ENCODE peak calls at places on chromosomes 13 and 19, in ten cellular contexts. Q is Peyer's patch, U is kidney, J is caudate nucleus, N is coronary artery, V is dorsolateral prefrontal cortex, G is IMR-90, E is epithelial cell of prostate, D is K562, B is tibial artery. M is an unnamed sample.

GRCh38 chr19:56113071-56113632 is 7.9 kb downstream of the ZNF787 start:
- DNase-seq in Q (peak), U (no peak), J (no peak), N (no peak), V (no peak), G (no peak), E (no peak), D (no peak), B (no peak), M (no peak)

GRCh38 chr13:31377946-31378345 is 178.2 kb downstream of the B3GLCT start:
- DNase-seq in Q (peak), U (no peak), J (no peak), N (no peak), V (no peak), G (no peak), E (no peak), D (no peak), B (no peak), M (no peak)

GRCh38 chr13:40185393-40185792 is 481.0 kb downstream of the FOXO1 start:
- DNase-seq in Q (no peak), U (no peak), J (no peak), N (no peak), V (no peak), G (no peak), E (no peak), D (no peak), B (no peak), M (no peak)

GRCh38 chr13:96792736-96793444 is 201.4 kb downstream of the OXGR1 start:
- DNase-seq in Q (no peak), U (no peak), J (no peak), N (no peak), V (no peak), G (no peak), E (no peak), D (no peak), B (no peak), M (no peak)

GRCh38 chr19:28960986-28961705 is 251.8 kb downstream of the UQCRFS1 start:
- DNase-seq in Q (no peak), U (no peak), J (no peak), N (no peak), V (no peak), G (peak), E (no peak), D (no peak), B (no peak), M (no peak)

GRCh38 chr13:88717946-88718345 is 1046.8 kb downstream of the SLITRK5 start:
- DNase-seq in Q (no peak), U (peak), J (no peak), N (no peak), V (no peak), G (no peak), E (no peak), D (no peak), B (no peak), M (no peak)

GRCh38 chr13:108987945-108988344 is 358.5 kb downstream of the MYO16 start:
- DNase-seq in Q (no peak), U (no peak), J (no peak), N (no peak), V (no peak), G (no peak), E (no peak), D (no peak), B (no peak), M (no peak)

GRCh38 chr19:34269968-34270621 is 15.7 kb downstream of the GARRE1 start:
- DNase-seq in Q (peak), U (peak), J (no peak), N (no peak), V (no peak), G (peak), E (no peak), D (no peak), B (peak), M (peak)

GRCh38 chr19:13212759-13213330 is 62.6 kb downstream of the IER2 start:
- DNase-seq in Q (peak), U (no peak), J (no peak), N (no peak), V (no peak), G (peak), E (no peak), D (peak), B (peak), M (peak)

GRCh38 chr19:50002386-50002960 is 22.7 kb downstream of the VRK3 start:
- DNase-seq in Q (no peak), U (no peak), J (no peak), N (no peak), V (no peak), G (no peak), E (no peak), D (no peak), B (no peak), M (no peak)

GRCh38 chr13:79647518-79647917 is 166.6 kb downstream of the NDFIP2 start:
- DNase-seq in Q (no peak), U (no peak), J (no peak), N (no peak), V (no peak), G (no peak), E (peak), D (no peak), B (no peak), M (peak)

GRCh38 chr13:30997697-30998547 is 65.5 kb downstream of the TEX26 start:
- DNase-seq in Q (no peak), U (no peak), J (no peak), N (no peak), V (no peak), G (no peak), E (no peak), D (no peak), B (no peak), M (peak)

GRCh38 chr19:14507704-14508246 is 10.4 kb downstream of the DNAJB1 start:
- DNase-seq in Q (no peak), U (no peak), J (no peak), N (no peak), V (no peak), G (peak), E (no peak), D (no peak), B (no peak), M (no peak)

GRCh38 chr19:18317998-18318800 is 4.7 kb downstream of the LSM4 start:
- DNase-seq in Q (no peak), U (peak), J (no peak), N (no peak), V (no peak), G (no peak), E (no peak), D (peak), B (no peak), M (no peak)

GRCh38 chr13:98591721-98592352 is 14.9 kb upstream of the STK24 start:
- DNase-seq in Q (no peak), U (no peak), J (no peak), N (no peak), V (no peak), G (no peak), E (no peak), D (no peak), B (no peak), M (no peak)

GRCh38 chr19:29260477-29261317 is 47.7 kb upstream of the UQCRFS1 start:
- DNase-seq in Q (no peak), U (no peak), J (no peak), N (peak), V (no peak), G (peak), E (no peak), D (peak), B (no peak), M (no peak)

GRCh38 chr19:44869728-44870470 is 21.2 kb upstream of the TOMM40 start:
- DNase-seq in Q (peak), U (no peak), J (no peak), N (no peak), V (no peak), G (peak), E (no peak), D (peak), B (peak), M (no peak)

GRCh38 chr19:799076-799881 is 2.0 kb downstream of the PTBP1 start:
- DNase-seq in Q (no peak), U (peak), J (no peak), N (no peak), V (no peak), G (peak), E (no peak), D (peak), B (no peak), M (peak)

GRCh38 chr13:96636310-96636709 is 358.0 kb downstream of the OXGR1 start:
- DNase-seq in Q (no peak), U (no peak), J (no peak), N (no peak), V (no peak), G (no peak), E (no peak), D (no peak), B (no peak), M (no peak)

GRCh38 chr13:48400820-48401219 is 12.1 kb downstream of the LPAR6 start:
- DNase-seq in Q (no peak), U (no peak), J (no peak), N (no peak), V (no peak), G (peak), E (peak), D (no peak), B (no peak), M (no peak)

GRCh38 chr19:843180-843835 is 2.5 kb downstream of the PRTN3 start:
- DNase-seq in Q (no peak), U (no peak), J (no peak), N (peak), V (no peak), G (no peak), E (no peak), D (peak), B (no peak), M (no peak)

GRCh38 chr19:1933942-1934341 is 7.0 kb upstream of the CSNK1G2 start:
- DNase-seq in Q (no peak), U (no peak), J (no peak), N (no peak), V (no peak), G (no peak), E (no peak), D (no peak), B (no peak), M (no peak)

GRCh38 chr19:33278023-33278402 is 24.3 kb downstream of the CEBPA start:
- DNase-seq in Q (no peak), U (no peak), J (no peak), N (no peak), V (no peak), G (no peak), E (no peak), D (no peak), B (no peak), M (no peak)

GRCh38 chr13:99301913-99302636 is 5.1 kb downstream of the GPR183 start:
- DNase-seq in Q (peak), U (no peak), J (no peak), N (no peak), V (no peak), G (no peak), E (no peak), D (no peak), B (no peak), M (no peak)

GRCh38 chr13:27403252-27403678 is 21.2 kb upstream of the GTF3A start:
- DNase-seq in Q (no peak), U (no peak), J (no peak), N (no peak), V (no peak), G (peak), E (no peak), D (no peak), B (no peak), M (no peak)

GRCh38 chr13:108961542-108962125 is 332.2 kb downstream of the MYO16 start:
- DNase-seq in Q (peak), U (no peak), J (no peak), N (no peak), V (no peak), G (peak), E (no peak), D (peak), B (no peak), M (no peak)

GRCh38 chr19:45640849-45641273 is 1.7 kb upstream of the EML2 start:
- DNase-seq in Q (peak), U (no peak), J (no peak), N (no peak), V (no peak), G (no peak), E (no peak), D (peak), B (no peak), M (no peak)

GRCh38 chr19:43662487-43662886 is 7.5 kb downstream of the PLAUR start:
- DNase-seq in Q (no peak), U (no peak), J (no peak), N (no peak), V (no peak), G (no peak), E (no peak), D (no peak), B (no peak), M (no peak)

GRCh38 chr13:31945202-31945978 is 86.2 kb upstream of the FRY start:
- DNase-seq in Q (peak), U (peak), J (no peak), N (no peak), V (peak), G (peak), E (peak), D (no peak), B (peak), M (peak)

GRCh38 chr19:3955688-3956087 is 15.2 kb downstream of the DAPK3 start:
- DNase-seq in Q (no peak), U (no peak), J (no peak), N (peak), V (no peak), G (no peak), E (no peak), D (no peak), B (no peak), M (no peak)

GRCh38 chr19:42116308-42117075 is 15.8 kb downstream of the POU2F2 start:
- DNase-seq in Q (no peak), U (no peak), J (no peak), N (no peak), V (no peak), G (no peak), E (no peak), D (peak), B (no peak), M (no peak)

GRCh38 chr19:42115219-42115618 is 17.0 kb downstream of the POU2F2 start:
- DNase-seq in Q (no peak), U (no peak), J (no peak), N (no peak), V (no peak), G (peak), E (no peak), D (no peak), B (no peak), M (no peak)

GRCh38 chr19:42113641-42114348 is 18.5 kb downstream of the POU2F2 start:
- DNase-seq in Q (peak), U (no peak), J (no peak), N (no peak), V (no peak), G (peak), E (peak), D (no peak), B (no peak), M (no peak)

GRCh38 chr19:42115705-42116104 is 16.5 kb downstream of the POU2F2 start:
- DNase-seq in Q (no peak), U (no peak), J (no peak), N (no peak), V (no peak), G (no peak), E (no peak), D (no peak), B (no peak), M (no peak)

DNA sequence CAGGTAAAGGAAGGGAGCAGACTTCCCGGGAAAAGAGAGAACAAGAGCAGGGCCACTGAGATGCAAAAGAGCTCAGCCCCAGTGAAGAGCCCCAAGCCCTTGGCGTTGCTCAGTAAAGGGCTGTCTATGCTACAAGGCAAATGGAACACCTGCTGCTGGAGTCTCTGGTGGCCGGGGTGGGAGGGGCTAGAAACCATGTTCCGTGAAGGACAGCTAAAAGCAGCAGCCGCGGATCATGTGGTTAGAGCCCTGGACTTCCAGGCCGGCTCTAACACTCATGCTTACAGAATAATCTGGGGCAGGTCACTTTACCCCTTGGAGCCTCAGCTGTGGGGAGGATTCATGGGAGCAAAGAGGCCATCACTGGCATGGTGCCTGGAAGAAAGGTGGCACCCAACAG is 17.8 kb downstream of the POU2F2 start:
- DNase-seq in Q (peak), U (no peak), J (no peak), N (no peak), V (no peak), G (no peak), E (no peak), D (no peak), B (no peak), M (peak)
- H3K27ac ChIP-seq in Q (peak), U (no peak), J (no peak), N (peak), V (no peak), G (peak), E (peak), D (no peak), B (no peak), M (no peak)

DNA sequence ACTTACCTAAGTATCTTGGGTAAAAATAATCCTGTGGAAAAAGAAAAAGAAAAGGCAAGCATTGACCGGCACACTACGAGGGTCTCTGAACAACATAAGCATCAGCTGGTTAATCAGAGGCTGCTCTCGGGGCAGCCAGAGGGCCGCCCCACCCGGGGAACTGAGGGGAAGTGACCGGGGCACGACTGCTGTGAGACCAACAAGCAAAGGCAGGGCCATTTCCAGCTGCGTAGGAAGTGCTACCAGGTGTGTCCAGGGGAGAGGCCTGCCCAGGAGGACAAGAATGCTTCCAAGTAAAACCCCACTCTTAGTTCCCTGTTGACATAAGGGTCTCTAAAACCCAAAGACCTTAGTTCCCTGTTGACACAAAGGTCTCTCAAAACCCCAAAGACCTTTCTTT is 15.9 kb downstream of the GAS6 start:
- DNase-seq in Q (no peak), U (peak), J (no peak), N (peak), V (no peak), G (no peak), E (no peak), D (no peak), B (no peak), M (no peak)
- H3K27ac ChIP-seq in Q (no peak), U (no peak), J (no peak), N (no peak), V (no peak), G (no peak), E (peak), D (no peak), B (no peak), M (no peak)

GRCh38 chr19:57888494-57889231 is at the start of gene ZNF814:
- DNase-seq in Q (peak), U (peak), J (peak), N (peak), V (peak), G (peak), E (no peak), D (no peak), B (peak), M (peak)

GRCh38 chr19:57886046-57886445 is 2.8 kb downstream of the ZNF814 start:
- DNase-seq in Q (no peak), U (no peak), J (no peak), N (no peak), V (no peak), G (no peak), E (no peak), D (no peak), B (no peak), M (no peak)

GRCh38 chr19:57888107-57888493 is 737 bp downstream of the ZNF814 start:
- DNase-seq in Q (no peak), U (no peak), J (no peak), N (no peak), V (no peak), G (no peak), E (no peak), D (no peak), B (no peak), M (no peak)

GRCh38 chr19:57887195-57887941 is 1.5 kb downstream of the ZNF814 start:
- DNase-seq in Q (no peak), U (no peak), J (no peak), N (no peak), V (no peak), G (no peak), E (no peak), D (no peak), B (no peak), M (peak)
- H3K27ac ChIP-seq in Q (no peak), U (no peak), J (no peak), N (no peak), V (no peak), G (no peak), E (peak), D (no peak), B (no peak), M (peak)

GRCh38 chr13:76741624-76742023 is 144.6 kb downstream of the KCTD12 start:
- DNase-seq in Q (no peak), U (no peak), J (no peak), N (no peak), V (no peak), G (peak), E (no peak), D (no peak), B (no peak), M (no peak)

GRCh38 chr13:76751278-76751677 is 134.9 kb downstream of the KCTD12 start:
- DNase-seq in Q (no peak), U (no peak), J (no peak), N (no peak), V (no peak), G (no peak), E (no peak), D (no peak), B (no peak), M (no peak)

GRCh38 chr13:76745246-76746200 is 140.7 kb downstream of the KCTD12 start:
- DNase-seq in Q (no peak), U (no peak), J (no peak), N (no peak), V (no peak), G (no peak), E (no peak), D (no peak), B (no peak), M (no peak)
- H3K27ac ChIP-seq in Q (no peak), U (no peak), J (no peak), N (peak), V (no peak), G (no peak), E (no peak), D (no peak), B (no peak), M (no peak)

GRCh38 chr19:42421591-42422031 is 5.6 kb downstream of the LIPE start:
- DNase-seq in Q (peak), U (peak), J (no peak), N (no peak), V (no peak), G (no peak), E (peak), D (no peak), B (no peak), M (no peak)

GRCh38 chr19:42423462-42424344 is 3.5 kb downstream of the LIPE start:
- DNase-seq in Q (peak), U (peak), J (peak), N (peak), V (peak), G (peak), E (no peak), D (no peak), B (peak), M (peak)

GRCh38 chr19:42422576-42423461 is 4.4 kb downstream of the LIPE start:
- DNase-seq in Q (no peak), U (peak), J (peak), N (no peak), V (no peak), G (no peak), E (no peak), D (no peak), B (no peak), M (no peak)

GRCh38 chr19:42421101-42421500 is 6.1 kb downstream of the LIPE start:
- DNase-seq in Q (no peak), U (no peak), J (no peak), N (no peak), V (no peak), G (no peak), E (no peak), D (no peak), B (no peak), M (no peak)

DNA sequence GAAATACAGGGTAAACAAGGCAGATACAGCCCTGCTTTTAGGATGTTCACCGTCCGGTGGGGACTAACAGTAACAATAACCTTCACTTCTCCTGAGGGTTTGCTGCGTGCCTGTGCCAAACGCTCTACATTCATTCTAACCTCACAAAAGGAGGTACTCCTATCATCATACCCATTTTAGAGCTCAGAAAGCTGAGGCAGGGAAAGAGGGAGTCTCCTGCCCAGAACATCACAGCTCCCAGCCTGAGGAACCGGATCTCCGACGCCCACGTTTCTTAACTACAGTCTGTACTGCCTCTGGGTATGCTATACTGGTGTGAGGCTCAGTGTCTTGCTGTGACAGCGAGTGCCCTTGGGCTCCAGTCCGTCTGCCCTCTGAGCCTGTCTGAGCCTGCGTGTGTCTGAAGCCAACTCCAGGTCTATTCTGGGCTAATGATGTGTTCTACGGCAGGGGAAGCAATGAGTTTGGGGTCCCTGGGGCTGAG is 5.1 kb downstream of the LIPE start:
- DNase-seq in Q (no peak), U (peak), J (no peak), N (no peak), V (no peak), G (no peak), E (no peak), D (no peak), B (no peak), M (no peak)
- H3K27ac ChIP-seq in Q (peak), U (peak), J (no peak), N (peak), V (peak), G (no peak), E (peak), D (no peak), B (no peak), M (no peak)

M was measured in thyroid gland.